ENCODE peak calls at places on chromosomes 5 and 9, in four cellular contexts. R is transverse colon, S is endodermal cell, I is MM.1S. O is an unnamed sample.

GRCh38 chr5:171978519-171978918 is 27.9 kb downstream of the FBXW11 start:
- DNase-seq in R (no peak), S (no peak), I (no peak), O (no peak)

GRCh38 chr5:14669975-14670374 is 5.5 kb downstream of the OTULIN start:
- DNase-seq in R (no peak), S (no peak), I (no peak), O (no peak)

GRCh38 chr9:128819716-128820664 is 1.7 kb downstream of the ENDOG start:
- DNase-seq in R (peak; percentile 47), S (no peak), I (no peak), O (no peak)

GRCh38 chr5:21895766-21896165 is 957.4 kb downstream of the CDH12 start:
- DNase-seq in R (no peak), S (no peak), I (no peak), O (no peak)

GRCh38 chr5:96816430-96816939 is 8.7 kb upstream of the ERAP1 start:
- DNase-seq in R (peak; percentile 35), S (no peak), I (peak; percentile 98), O (peak; percentile 89)

GRCh38 chr9:17735859-17736258 is 157.0 kb downstream of the SH3GL2 start:
- DNase-seq in R (no peak), S (no peak), I (no peak), O (no peak)

GRCh38 chr5:179215576-179215975 is 129.7 kb downstream of the ADAMTS2 start:
- DNase-seq in R (no peak), S (no peak), I (no peak), O (no peak)

GRCh38 chr9:81526587-81526986 is 162.8 kb downstream of the TLE1 start:
- DNase-seq in R (no peak), S (no peak), I (no peak), O (no peak)

GRCh38 chr5:78920604-78921003 is 64.5 kb downstream of the ARSB start:
- DNase-seq in R (no peak), S (peak; percentile 76), I (no peak), O (no peak)

GRCh38 chr5:172293054-172293744 is 9.6 kb upstream of the UBTD2 start:
- DNase-seq in R (peak; percentile 67), S (peak; percentile 83), I (peak; percentile 76), O (peak; percentile 67)

GRCh38 chr5:179558912-179559279 is 8.5 kb downstream of the RUFY1 start:
- DNase-seq in R (peak; percentile 57), S (peak; percentile 85), I (no peak), O (no peak)

GRCh38 chr5:167294861-167295685 is 996.4 kb upstream of the WWC1 start:
- DNase-seq in R (peak; percentile 54), S (no peak), I (no peak), O (no peak)

GRCh38 chr9:134378901-134379338 is 52.7 kb downstream of the RXRA start:
- DNase-seq in R (peak; percentile 67), S (no peak), I (no peak), O (no peak)

GRCh38 chr5:87828545-87829213 is 415.9 kb upstream of the CCNH start:
- DNase-seq in R (no peak), S (no peak), I (no peak), O (no peak)

GRCh38 chr9:121670447-121670846 is 19.0 kb downstream of the DAB2IP start:
- DNase-seq in R (no peak), S (no peak), I (no peak), O (no peak)

GRCh38 chr5:78287169-78287568 is 7.3 kb downstream of the AP3B1 start:
- DNase-seq in R (no peak), S (no peak), I (no peak), O (no peak)

GRCh38 chr5:107566537-107566875 is 104.2 kb downstream of the EFNA5 start:
- DNase-seq in R (no peak), S (no peak), I (no peak), O (no peak)

GRCh38 chr9:133727876-133728441 is 10.2 kb downstream of the SARDH start:
- DNase-seq in R (no peak), S (peak; percentile 46), I (no peak), O (no peak)

GRCh38 chr5:36297653-36298052 is 4.0 kb downstream of the RANBP3L start:
- DNase-seq in R (no peak), S (no peak), I (no peak), O (no peak)

GRCh38 chr9:88017086-88017485 is 42.8 kb upstream of the CDK20 start:
- DNase-seq in R (no peak), S (no peak), I (no peak), O (no peak)

GRCh38 chr9:135085830-135086546 is 1.5 kb upstream of the OLFM1 start:
- DNase-seq in R (peak; percentile 76), S (peak; percentile 98), I (peak; percentile 13), O (no peak)

GRCh38 chr5:78576376-78576775 is 72.2 kb downstream of the LHFPL2 start:
- DNase-seq in R (no peak), S (no peak), I (no peak), O (no peak)

GRCh38 chr9:110928604-110929003 is 109.7 kb downstream of the LPAR1 start:
- DNase-seq in R (no peak), S (no peak), I (no peak), O (no peak)

GRCh38 chr9:109950710-109951443 is 170.9 kb downstream of the PALM2AKAP2 start:
- DNase-seq in R (no peak), S (no peak), I (peak; percentile 61), O (no peak)

GRCh38 chr5:33311893-33312292 is 128.9 kb upstream of the TARS1 start:
- DNase-seq in R (no peak), S (no peak), I (no peak), O (no peak)

GRCh38 chr5:33313150-33313549 is 127.6 kb upstream of the TARS1 start:
- DNase-seq in R (peak; percentile 68), S (no peak), I (no peak), O (no peak)

GRCh38 chr5:33315170-33315569 is 125.6 kb upstream of the TARS1 start:
- DNase-seq in R (no peak), S (no peak), I (no peak), O (no peak)

GRCh38 chr5:33310471-33310870 is 130.3 kb upstream of the TARS1 start:
- DNase-seq in R (no peak), S (no peak), I (no peak), O (no peak)

GRCh38 chr5:33312631-33313030 is 128.1 kb upstream of the TARS1 start:
- DNase-seq in R (no peak), S (no peak), I (no peak), O (no peak)
- H3K4me1 ChIP-seq in R (peaks cover 25% of the 10 kb centered on the region), S (no peaks in the 10 kb centered on the region), I (no peaks in the 10 kb centered on the region), O (no peaks in the 10 kb centered on the region)

GRCh38 chr9:89543621-89544279 is 45.8 kb upstream of the SEMA4D start:
- DNase-seq in R (no peak), S (peak; percentile 29), I (no peak), O (no peak)
- H3K27ac ChIP-seq in R (no peak overlapping the region), S (no peak overlapping the region), I (no peak overlapping the region), O (no peak overlapping the region)

DNA sequence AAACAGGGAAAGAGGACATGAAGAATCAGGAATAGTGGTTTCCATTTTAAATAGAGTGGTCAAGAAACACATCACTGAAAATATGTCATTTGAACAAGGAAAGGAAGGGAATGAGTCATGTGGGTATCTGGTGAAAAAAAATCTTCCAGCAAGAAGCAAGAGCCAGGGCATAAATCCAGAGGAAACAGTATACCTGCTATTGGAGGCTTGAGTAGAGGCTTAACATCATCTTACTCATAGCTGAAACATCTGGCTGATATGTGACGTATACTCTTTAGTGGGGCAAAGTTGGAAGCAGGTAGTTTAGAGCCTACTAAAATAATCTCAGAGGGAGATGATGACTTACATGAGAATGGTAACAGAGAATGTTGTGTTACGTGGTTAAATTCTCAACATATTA is 517.2 kb downstream of the CAAP1 start:
- DNase-seq in R (no peak), S (no peak), I (no peak), O (no peak)
- H3K36me3 ChIP-seq in R (no peaks in the 10 kb centered on the region), S (no peaks in the 10 kb centered on the region), I (no peaks in the 10 kb centered on the region), O (no peaks in the 10 kb centered on the region)

DNA sequence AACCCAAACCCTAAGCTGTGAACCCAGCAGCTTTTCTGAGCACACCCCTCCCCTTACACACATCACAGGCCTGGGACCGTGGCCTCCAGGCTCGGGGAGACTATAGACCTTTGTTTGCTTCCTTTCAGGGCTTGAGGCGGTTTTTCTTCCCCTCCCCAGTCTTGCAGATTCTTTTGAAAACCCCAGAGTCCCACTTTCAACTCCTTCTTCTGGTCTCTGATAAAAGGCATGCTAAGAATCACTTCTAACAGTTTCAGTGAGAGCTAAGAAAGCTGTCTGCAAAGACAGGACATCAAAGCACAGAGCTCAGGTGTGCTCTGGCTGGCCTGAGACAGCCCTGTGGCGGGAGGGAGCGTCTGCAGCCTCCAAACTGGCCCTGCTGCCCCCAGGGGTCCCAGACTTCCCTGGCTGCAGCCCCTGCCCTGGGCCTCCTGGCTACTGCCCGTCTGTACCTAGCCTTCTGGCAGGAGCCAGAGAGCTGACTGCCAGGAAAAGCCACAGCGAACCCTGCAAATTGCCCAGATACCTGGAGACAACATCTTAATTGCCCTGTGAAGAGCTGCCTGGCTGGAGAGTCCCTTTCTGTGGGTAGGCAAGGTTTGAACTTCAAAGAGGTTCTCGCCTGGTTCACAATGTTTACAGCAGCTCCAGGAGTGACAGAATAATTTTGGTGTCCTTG is 138.9 kb downstream of the GADD45G start:
- DNase-seq in R (no peak), S (peak; percentile 91), I (peak; percentile 91), O (peak; percentile 77)
- H3K4me1 ChIP-seq in R (peaks cover 25% of the 10 kb centered on the region), S (peaks cover 12% of the 10 kb centered on the region), I (peaks cover 36% of the 10 kb centered on the region), O (peaks cover 83% of the 10 kb centered on the region)

GRCh38 chr5:149438281-149438680 is 59.2 kb upstream of the IL17B start:
- DNase-seq in R (no peak), S (no peak), I (no peak), O (no peak)
- H3K27ac ChIP-seq in R (peak overlapping the region; percentile 78), S (no peak overlapping the region), I (no peak overlapping the region), O (no peak overlapping the region)

GRCh38 chr9:35102769-35103659 is at the start of gene STOML2:
- DNase-seq in R (peak; percentile 96), S (peak; percentile 97), I (peak; percentile 96), O (peak; percentile 91)
- H3K36me3 ChIP-seq in R (peaks cover 23% of the 10 kb centered on the region), S (peaks cover 60% of the 10 kb centered on the region), I (peaks cover 4% of the 10 kb centered on the region), O (peaks cover 24% of the 10 kb centered on the region)

GRCh38 chr9:124661184-124661755 is 109.8 kb downstream of the NR6A1 start:
- DNase-seq in R (no peak), S (no peak), I (no peak), O (no peak)
- H3K4me1 ChIP-seq in R (peaks cover 14% of the 10 kb centered on the region), S (peaks cover 9% of the 10 kb centered on the region), I (no peaks in the 10 kb centered on the region), O (peaks cover 12% of the 10 kb centered on the region)

GRCh38 chr9:2013688-2014087 is 1.5 kb upstream of the SMARCA2 start:
- DNase-seq in R (no peak), S (no peak), I (no peak), O (no peak)
- H3K27ac ChIP-seq in R (peak overlapping the region; percentile 97), S (no peak overlapping the region), I (no peak overlapping the region), O (no peak overlapping the region)